ENCODE peak calls at places on chromosome 16, in six cellular contexts. I is K562, U is IMR-90, G is prostate gland, V is adrenal gland, C is GM12892. F is an unnamed sample.

GRCh38 chr16:2296662-2297505 is 29.0 kb upstream of the RNPS1 start:
- DNase-seq in I (peak; percentile 87), U (no peak), V (peak; percentile 76), C (no peak), G (no peak), F (peak; percentile 43)

GRCh38 chr16:22123759-22124490 is 31.6 kb downstream of the VWA3A start:
- DNase-seq in U (no peak), C (no peak), I (no peak), V (no peak), G (no peak), F (peak; percentile 15)

GRCh38 chr16:27333549-27333948 is 19.8 kb downstream of the IL4R start:
- DNase-seq in V (no peak), I (no peak), C (no peak), G (no peak), U (no peak), F (no peak)

GRCh38 chr16:75627856-75628255 is 4.8 kb upstream of the ADAT1 start:
- DNase-seq in V (no peak), G (no peak), U (peak; percentile 16), I (peak; percentile 30), C (no peak), F (no peak)

GRCh38 chr16:8753411-8754054 is 43.9 kb downstream of the TMEM186 start:
- DNase-seq in G (no peak), U (no peak), V (no peak), I (no peak), C (no peak), F (no peak)

GRCh38 chr16:30359871-30360170 is 4.7 kb upstream of the CD2BP2 start:
- DNase-seq in C (no peak), I (no peak), U (no peak), G (no peak), V (no peak), F (no peak)

GRCh38 chr16:46884513-46885293 is 541 bp downstream of the GPT2 start:
- DNase-seq in G (no peak), I (no peak), C (no peak), U (peak; percentile 20), V (peak; percentile 29), F (no peak)

GRCh38 chr16:30805370-30806169 is 18.6 kb upstream of the ZNF629 start:
- DNase-seq in V (peak; percentile 85), I (peak; percentile 89), C (peak; percentile 51), U (peak; percentile 74), G (peak; percentile 83), F (peak; percentile 88)

GRCh38 chr16:86519649-86520316 is 9.5 kb downstream of the FOXF1 start:
- DNase-seq in V (no peak), C (peak; percentile 70), U (peak; percentile 77), G (peak; percentile 32), I (peak; percentile 67), F (peak; percentile 79)

GRCh38 chr16:82935781-82936180 is 309.0 kb downstream of the CDH13 start:
- DNase-seq in I (no peak), V (no peak), C (no peak), U (no peak), G (no peak), F (no peak)

GRCh38 chr16:83956336-83957289 is 3.6 kb downstream of the OSGIN1 start:
- DNase-seq in U (peak; percentile 72), V (peak; percentile 86), G (peak; percentile 71), C (peak; percentile 76), I (peak; percentile 91), F (peak; percentile 61)

GRCh38 chr16:82185012-82185411 is 15.0 kb upstream of the MPHOSPH6 start:
- DNase-seq in G (no peak), U (no peak), I (no peak), C (no peak), V (no peak), F (no peak)

GRCh38 chr16:54506691-54507090 is 220.1 kb upstream of the IRX3 start:
- DNase-seq in I (no peak), V (no peak), U (no peak), C (no peak), G (no peak), F (no peak)

GRCh38 chr16:10376229-10376628 is 9.6 kb upstream of the ATF7IP2 start:
- DNase-seq in U (no peak), G (no peak), I (no peak), C (no peak), V (no peak), F (no peak)

GRCh38 chr16:81261049-81261648 is 22.7 kb downstream of the BCO1 start:
- DNase-seq in I (peak; percentile 52), C (peak; percentile 23), U (no peak), V (no peak), G (no peak), F (no peak)

GRCh38 chr16:4240624-4241023 is 1.3 kb downstream of the SRL start:
- DNase-seq in I (no peak), U (no peak), G (no peak), C (no peak), V (no peak), F (no peak)

GRCh38 chr16:11621920-11622651 is 35.4 kb upstream of the LITAF start:
- DNase-seq in C (peak; percentile 48), G (no peak), U (no peak), V (no peak), I (no peak), F (no peak)

GRCh38 chr16:67237396-67238277 is 9.6 kb downstream of the FHOD1 start:
- DNase-seq in C (no peak), I (no peak), G (no peak), U (no peak), V (no peak), F (no peak)

GRCh38 chr16:49315602-49316001 is 34.0 kb upstream of the CBLN1 start:
- DNase-seq in G (no peak), I (no peak), V (no peak), C (no peak), U (no peak), F (no peak)

GRCh38 chr16:66551362-66551761 is 1.0 kb upstream of the CKLF start:
- DNase-seq in I (peak; percentile 84), U (peak; percentile 9), G (no peak), V (no peak), C (no peak), F (peak; percentile 57)

GRCh38 chr16:27364493-27365141 is 37.4 kb upstream of the IL21R start:
- DNase-seq in C (no peak), I (no peak), V (no peak), U (no peak), G (peak; percentile 67), F (no peak)

GRCh38 chr16:47687694-47688093 is 226.6 kb downstream of the PHKB start:
- DNase-seq in V (no peak), G (no peak), U (peak; percentile 15), C (no peak), I (no peak), F (no peak)

DNA sequence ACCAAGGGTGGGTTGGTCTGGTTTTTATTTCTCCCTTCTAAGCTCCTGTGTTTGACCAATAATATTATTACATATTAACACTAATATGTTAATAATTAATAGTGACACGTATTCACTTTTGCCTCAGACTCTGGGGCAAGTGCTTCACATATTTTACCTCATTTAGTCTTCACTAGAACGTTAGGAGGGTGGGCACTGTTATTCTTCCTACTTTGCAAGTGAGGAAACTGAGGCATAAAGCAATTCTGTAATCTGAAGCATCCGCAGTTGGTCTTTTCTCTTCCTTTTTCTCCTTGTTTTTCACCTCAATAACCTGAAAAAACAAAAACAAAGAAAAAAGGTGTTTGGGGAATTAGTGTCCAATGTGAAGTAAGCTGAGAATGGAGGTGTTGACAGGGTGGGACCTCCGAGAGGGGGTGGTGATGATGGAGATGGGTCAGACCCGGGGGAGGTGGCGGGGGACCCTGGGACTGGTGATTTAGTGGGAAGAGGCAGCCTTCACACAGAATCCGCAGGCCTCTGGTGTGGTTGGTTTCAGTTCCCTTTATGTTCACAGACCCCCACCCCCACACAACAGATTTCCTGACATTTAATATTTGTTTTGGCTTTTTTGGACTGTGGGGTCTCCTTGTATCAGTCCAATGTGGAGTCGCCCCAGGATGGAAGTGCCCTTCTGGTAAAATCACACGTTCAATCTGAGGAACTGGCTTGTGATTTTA is 3.7 kb downstream of the CDH1 start:
- DNase-seq in C (no peak), G (no peak), I (no peak), V (no peak), U (no peak), F (no peak)
- TF ChIP-seq POLR2A in C (no peak), G (no peak), I (no peak), V (no peak), U (no peak), F (no peak)

GRCh38 chr16:589658-590159 is at the start of gene RAB40C:
- DNase-seq in G (peak; percentile 99), I (peak; percentile 99), C (peak; percentile 99), V (peak; percentile 99), U (peak; percentile 97), F (peak; percentile 99)

GRCh38 chr16:591892-592517 is 2.1 kb downstream of the RAB40C start:
- DNase-seq in I (no peak), C (no peak), V (no peak), G (no peak), U (no peak), F (no peak)

GRCh38 chr16:588889-589657 is 793 bp upstream of the RAB40C start:
- DNase-seq in C (peak; percentile 88), I (peak; percentile 96), G (peak; percentile 97), U (peak; percentile 92), V (peak; percentile 99), F (peak; percentile 88)

GRCh38 chr16:590875-591200 is 972 bp downstream of the RAB40C start:
- DNase-seq in G (no peak), C (no peak), U (no peak), I (no peak), V (no peak), F (no peak)

DNA sequence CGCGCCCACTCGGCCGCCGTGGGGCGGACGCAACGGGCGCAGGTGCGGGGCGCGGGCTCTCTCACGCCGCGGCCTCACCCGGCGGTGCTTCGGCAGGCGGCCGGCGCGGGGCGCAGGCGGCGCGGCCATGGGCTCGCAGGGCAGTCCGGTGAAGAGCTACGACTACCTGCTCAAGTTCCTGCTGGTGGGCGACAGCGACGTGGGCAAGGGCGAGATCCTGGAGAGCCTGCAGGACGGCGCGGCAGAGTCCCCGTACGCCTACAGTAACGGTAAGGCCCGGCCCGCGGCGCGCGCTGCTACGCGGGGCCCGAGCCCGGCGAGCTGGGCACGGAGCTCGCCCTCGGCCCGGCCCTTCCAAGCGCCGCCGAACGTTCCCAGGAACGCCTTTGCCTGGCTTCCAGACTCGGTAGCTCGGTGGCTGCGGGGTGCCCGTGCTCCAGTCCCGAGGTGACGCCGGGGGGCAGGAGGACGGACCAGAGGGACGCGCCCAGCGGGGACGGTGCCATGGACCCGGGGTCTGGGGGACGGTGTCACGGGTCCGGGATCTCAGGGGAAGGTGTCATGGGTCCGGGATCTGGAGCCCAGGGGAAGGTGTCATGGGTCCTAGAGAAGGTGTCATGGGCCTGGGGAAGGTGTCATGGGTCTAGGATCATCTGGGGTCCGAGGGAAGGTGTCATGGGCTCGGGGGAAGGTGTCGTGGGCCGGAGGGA is 454 bp downstream of the RAB40C start:
- DNase-seq in G (no peak), I (peak; percentile 29), U (peak; percentile 47), V (no peak), C (no peak), F (no peak)
- TF ChIP-seq POLR2A in G (peak; percentile 57), I (no peak), U (no peak), V (peak; percentile 46), C (no peak), F (peak; percentile 46)

DNA sequence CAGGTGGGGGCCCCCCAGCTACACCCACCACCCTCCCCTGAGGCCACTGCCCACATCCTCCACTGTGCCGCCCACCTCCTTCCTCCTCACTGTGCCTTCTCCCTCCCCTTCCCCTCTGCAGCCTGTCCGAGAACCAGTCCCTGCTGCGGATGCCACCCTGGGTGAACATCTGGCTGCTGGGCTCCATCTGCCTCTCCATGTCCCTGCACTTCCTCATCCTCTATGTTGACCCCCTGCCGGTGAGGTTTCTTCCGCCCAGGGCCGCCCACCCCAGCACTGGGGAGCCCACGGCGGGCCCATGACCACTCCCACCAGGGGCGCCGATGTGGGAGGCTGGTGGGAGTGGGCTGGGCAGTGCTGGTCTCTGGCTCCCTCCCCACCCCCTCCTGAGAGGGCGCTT is 22.1 kb downstream of the RABEP2 start:
- DNase-seq in C (no peak), I (no peak), G (no peak), U (no peak), V (no peak), F (no peak)
- TF ChIP-seq POLR2A in C (peak; percentile 18), I (no peak), G (no peak), U (no peak), V (no peak), F (no peak)

GRCh38 chr16:28822520-28823290 is at the start of gene ATXN2L:
- DNase-seq in V (peak; percentile 91), G (peak; percentile 89), I (peak; percentile 98), C (peak; percentile 86), U (peak; percentile 96), F (peak; percentile 86)
- TF ChIP-seq POLR2A in V (peak; percentile 85), G (peak; percentile 62), I (peak; percentile 95), C (peak; percentile 98), U (peak; percentile 96), F (peak; percentile 79)

F was measured in H54.